ENCODE peak calls at places on chromosomes 5 and 9, in four cellular contexts. G is GM12878, M is HEK293T, Z is K562. P is an unnamed sample.

GRCh38 chr5:147410496-147411395 is 99.1 kb downstream of the DPYSL3 start:
- DNase-seq in G (no peak), M (no peak), Z (no peak), P (no peak)

GRCh38 chr5:75006821-75007536 is 45.4 kb downstream of the GCNT4 start:
- DNase-seq in G (no peak), M (no peak), Z (no peak), P (no peak)

GRCh38 chr5:124704594-124705284 is 41.7 kb downstream of the ZNF608 start:
- DNase-seq in G (peak), M (no peak), Z (no peak), P (peak)

GRCh38 chr5:103452666-103453065 is 109.9 kb downstream of the NUDT12 start:
- DNase-seq in G (no peak), M (no peak), Z (no peak), P (no peak)

GRCh38 chr5:101977729-101978345 is 318.2 kb downstream of the SLCO4C1 start:
- DNase-seq in G (peak), M (peak), Z (peak), P (peak)

GRCh38 chr5:107431998-107432397 is 238.7 kb downstream of the EFNA5 start:
- DNase-seq in G (no peak), M (no peak), Z (no peak), P (no peak)

GRCh38 chr9:18848657-18849056 is 184.4 kb downstream of the SAXO1 start:
- DNase-seq in G (no peak), M (no peak), Z (no peak), P (no peak)

GRCh38 chr5:108148715-108149139 is 233.2 kb downstream of the FBXL17 start:
- DNase-seq in G (no peak), M (peak), Z (no peak), P (peak)

GRCh38 chr9:108565651-108566378 is 290.0 kb downstream of the ACTL7B start:
- DNase-seq in G (peak), M (peak), Z (peak), P (peak)

GRCh38 chr5:179130101-179130681 is 70.0 kb downstream of the ZNF354C start:
- DNase-seq in G (no peak), M (no peak), Z (no peak), P (no peak)

DNA sequence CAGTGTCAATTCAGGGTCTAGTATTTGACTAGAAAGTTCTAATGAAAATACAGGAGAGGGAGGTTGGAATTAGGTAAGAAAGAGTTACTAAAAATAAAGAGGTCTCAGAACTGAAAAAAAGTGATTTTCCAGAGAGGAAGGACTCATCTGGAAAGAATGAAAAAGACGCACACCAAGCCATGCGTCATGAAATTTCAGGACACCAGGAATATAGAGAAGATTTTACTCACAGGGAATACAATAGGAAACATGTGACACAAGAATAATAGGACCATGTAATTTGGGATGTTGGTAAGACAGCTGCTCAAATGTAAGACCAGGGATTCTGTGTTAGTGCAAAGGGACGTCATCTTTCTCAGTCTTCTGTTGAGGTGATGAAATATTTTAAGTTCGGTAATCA is 224.7 kb downstream of the GDNF start:
- DNase-seq in G (no peak), M (no peak), Z (no peak), P (no peak)
- TF ChIP-seq FOXK2 in G (no peak), M (no peak), Z (no peak), P (no peak)

DNA sequence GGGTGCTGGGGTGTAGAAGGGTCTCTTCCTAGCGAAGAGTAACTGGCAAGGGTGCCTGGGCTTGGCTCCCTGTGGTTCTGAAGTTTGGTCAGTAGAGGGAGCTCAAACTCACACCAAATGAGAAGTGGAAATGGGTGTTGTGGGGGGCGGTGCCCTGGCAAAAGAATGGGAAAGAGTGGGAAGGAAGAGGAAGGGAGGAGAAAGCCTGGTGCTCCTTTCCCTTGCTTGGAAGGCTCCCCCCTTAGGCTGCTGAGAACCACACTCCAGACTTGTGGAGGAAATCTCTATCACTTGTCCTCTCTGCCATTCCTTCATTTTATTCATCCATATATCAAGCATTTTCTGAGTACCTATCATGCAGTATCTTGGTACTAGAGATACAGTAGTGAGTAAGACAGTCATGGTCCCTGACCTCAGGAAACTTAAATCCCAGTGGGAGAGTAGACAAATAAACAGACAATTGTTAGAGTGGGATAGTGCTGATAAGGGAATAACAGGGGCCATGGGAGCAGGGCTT is 13.0 kb downstream of the SLC4A9 start:
- DNase-seq in G (no peak), M (peak), Z (peak), P (peak)
- TF ChIP-seq FOXK2 in G (no peak), M (no peak), Z (no peak), P (no peak)

GRCh38 chr9:550267-550790 is 291.2 kb upstream of the DMRT1 start:
- DNase-seq in G (no peak), M (no peak), Z (no peak), P (no peak)
- TF ChIP-seq FOXK2 in G (no peak), M (no peak), Z (no peak), P (no peak)

DNA sequence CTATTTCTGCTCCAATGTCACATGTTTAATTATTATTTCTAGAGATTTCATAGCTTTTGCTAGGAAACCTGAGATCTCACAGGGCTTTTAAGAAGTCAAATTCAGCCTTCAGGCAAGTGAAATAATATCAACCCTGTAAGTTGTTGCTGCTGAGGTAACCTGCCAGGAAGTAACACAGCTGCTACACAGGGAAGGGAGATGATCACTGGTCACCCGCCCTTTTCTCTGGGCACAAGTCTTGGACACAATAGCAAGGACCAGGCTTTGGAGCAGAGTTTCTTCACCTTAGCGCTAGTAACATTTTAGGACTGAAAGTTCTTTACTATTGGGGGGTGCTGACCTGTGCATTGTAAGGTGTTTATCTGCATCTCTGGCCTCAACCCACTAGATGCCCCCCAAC is 50.1 kb downstream of the PTTG1 start:
- DNase-seq in G (no peak), M (no peak), Z (no peak), P (no peak)
- TF ChIP-seq FOXK2 in G (no peak), M (no peak), Z (no peak), P (no peak)

P was measured in HepG2.